ENCODE peak calls at places on chromosome 18, in nine cellular contexts. One of them, this sample, is unnamed.

GRCh38 chr18:23994361-23994902 is 20.1 kb upstream of the TTC39C start:
- DNase-seq in right atrium auricular region: peak
- DNase-seq in GM23248: peak
- DNase-seq in ascending aorta: peak
- DNase-seq in psoas muscle: no peak
- DNase-seq in Peyer's patch: peak
- DNase-seq in HFF-Myc: peak
- DNase-seq in NB4: no peak
- DNase-seq in SK-N-SH: peak
- DNase-seq in this sample: peak

GRCh38 chr18:23837591-23837990 is 148.3 kb downstream of the LAMA3 start:
- DNase-seq in GM23248: peak
- DNase-seq in ascending aorta: no peak
- DNase-seq in right atrium auricular region: peak
- DNase-seq in Peyer's patch: no peak
- DNase-seq in NB4: peak
- DNase-seq in HFF-Myc: no peak
- DNase-seq in psoas muscle: no peak
- DNase-seq in SK-N-SH: no peak
- DNase-seq in this sample: peak

GRCh38 chr18:12890500-12890899 is 6.5 kb upstream of the PTPN2 start:
- DNase-seq in SK-N-SH: no peak
- DNase-seq in right atrium auricular region: no peak
- DNase-seq in psoas muscle: no peak
- DNase-seq in ascending aorta: no peak
- DNase-seq in Peyer's patch: no peak
- DNase-seq in GM23248: peak
- DNase-seq in NB4: peak
- DNase-seq in HFF-Myc: no peak
- DNase-seq in this sample: peak

GRCh38 chr18:43935051-43935412 is 657.7 kb upstream of the SYT4 start:
- DNase-seq in Peyer's patch: no peak
- DNase-seq in right atrium auricular region: no peak
- DNase-seq in SK-N-SH: no peak
- DNase-seq in ascending aorta: no peak
- DNase-seq in psoas muscle: no peak
- DNase-seq in HFF-Myc: peak
- DNase-seq in NB4: no peak
- DNase-seq in GM23248: peak
- DNase-seq in this sample: peak

GRCh38 chr18:22683196-22683676 is 249.9 kb upstream of the RBBP8 start:
- DNase-seq in Peyer's patch: peak
- DNase-seq in HFF-Myc: peak
- DNase-seq in psoas muscle: no peak
- DNase-seq in SK-N-SH: no peak
- DNase-seq in ascending aorta: peak
- DNase-seq in GM23248: peak
- DNase-seq in NB4: no peak
- DNase-seq in right atrium auricular region: peak
- DNase-seq in this sample: peak

GRCh38 chr18:10370716-10371115 is 83.7 kb upstream of the APCDD1 start:
- DNase-seq in Peyer's patch: no peak
- DNase-seq in psoas muscle: no peak
- DNase-seq in NB4: no peak
- DNase-seq in GM23248: no peak
- DNase-seq in right atrium auricular region: no peak
- DNase-seq in ascending aorta: no peak
- DNase-seq in HFF-Myc: no peak
- DNase-seq in SK-N-SH: peak
- DNase-seq in this sample: no peak

GRCh38 chr18:68916734-68917133 is 118.9 kb downstream of the CCDC102B start:
- DNase-seq in GM23248: peak
- DNase-seq in SK-N-SH: no peak
- DNase-seq in HFF-Myc: no peak
- DNase-seq in right atrium auricular region: no peak
- DNase-seq in ascending aorta: no peak
- DNase-seq in NB4: peak
- DNase-seq in Peyer's patch: no peak
- DNase-seq in psoas muscle: no peak
- DNase-seq in this sample: no peak

GRCh38 chr18:30889582-30890301 is 152.8 kb downstream of the DSC3 start:
- DNase-seq in psoas muscle: no peak
- DNase-seq in SK-N-SH: peak
- DNase-seq in ascending aorta: no peak
- DNase-seq in Peyer's patch: no peak
- DNase-seq in HFF-Myc: no peak
- DNase-seq in right atrium auricular region: no peak
- DNase-seq in NB4: peak
- DNase-seq in GM23248: no peak
- DNase-seq in this sample: no peak

GRCh38 chr18:47929681-47930085 is 776 bp downstream of the SMAD2 start:
- DNase-seq in psoas muscle: no peak
- DNase-seq in ascending aorta: no peak
- DNase-seq in right atrium auricular region: no peak
- DNase-seq in HFF-Myc: peak
- DNase-seq in NB4: no peak
- DNase-seq in Peyer's patch: no peak
- DNase-seq in SK-N-SH: no peak
- DNase-seq in GM23248: peak
- DNase-seq in this sample: peak

GRCh38 chr18:9047715-9048114 is 54.8 kb upstream of the NDUFV2 start:
- DNase-seq in psoas muscle: no peak
- DNase-seq in NB4: no peak
- DNase-seq in SK-N-SH: no peak
- DNase-seq in ascending aorta: no peak
- DNase-seq in right atrium auricular region: no peak
- DNase-seq in Peyer's patch: no peak
- DNase-seq in HFF-Myc: no peak
- DNase-seq in GM23248: no peak
- DNase-seq in this sample: no peak

GRCh38 chr18:11946756-11947155 is 34.6 kb upstream of the IMPA2 start:
- DNase-seq in SK-N-SH: no peak
- DNase-seq in HFF-Myc: no peak
- DNase-seq in right atrium auricular region: no peak
- DNase-seq in GM23248: peak
- DNase-seq in psoas muscle: peak
- DNase-seq in Peyer's patch: no peak
- DNase-seq in ascending aorta: peak
- DNase-seq in NB4: peak
- DNase-seq in this sample: peak

GRCh38 chr18:57803119-57803969 is at the start of gene ATP8B1:
- DNase-seq in SK-N-SH: peak
- DNase-seq in HFF-Myc: no peak
- DNase-seq in right atrium auricular region: peak
- DNase-seq in NB4: peak
- DNase-seq in GM23248: peak
- DNase-seq in psoas muscle: peak
- DNase-seq in ascending aorta: peak
- DNase-seq in Peyer's patch: peak
- DNase-seq in this sample: peak

DNA sequence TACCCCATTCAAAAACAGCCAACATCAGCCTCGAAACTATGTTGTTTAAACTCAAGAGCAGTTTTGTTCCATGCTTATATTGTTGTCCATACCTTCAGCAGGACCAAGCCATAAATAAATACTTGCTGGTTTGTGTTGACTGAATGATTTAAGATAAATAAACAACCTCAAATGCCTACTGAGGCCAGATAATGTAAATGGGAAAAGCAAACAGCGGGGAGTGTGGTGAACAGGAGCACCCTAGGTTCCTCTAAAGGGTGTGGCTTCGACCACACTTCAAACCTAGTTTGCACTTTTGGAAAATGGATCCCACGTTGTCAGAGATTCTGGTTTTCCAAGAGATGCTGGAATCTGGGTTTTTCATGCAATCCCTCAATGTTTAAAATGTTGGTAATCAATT is 1.7 kb upstream of the PMAIP1 start:
- DNase-seq in NB4: no peak
- DNase-seq in SK-N-SH: no peak
- DNase-seq in GM23248: no peak
- DNase-seq in right atrium auricular region: no peak
- DNase-seq in psoas muscle: no peak
- DNase-seq in Peyer's patch: no peak
- DNase-seq in ascending aorta: no peak
- DNase-seq in HFF-Myc: no peak
- DNase-seq in this sample: no peak
- H3K4me3 ChIP-seq in NB4: no peak
- H3K4me3 ChIP-seq in SK-N-SH: no peak
- H3K4me3 ChIP-seq in GM23248: no peak
- H3K4me3 ChIP-seq in right atrium auricular region: no peak
- H3K4me3 ChIP-seq in psoas muscle: no peak
- H3K4me3 ChIP-seq in Peyer's patch: no peak
- H3K4me3 ChIP-seq in ascending aorta: no peak
- H3K4me3 ChIP-seq in HFF-Myc: peak
- H3K4me3 ChIP-seq in this sample: no peak

GRCh38 chr18:45651269-45651668 is 36.0 kb downstream of the SLC14A2 start:
- DNase-seq in psoas muscle: no peak
- DNase-seq in ascending aorta: peak
- DNase-seq in Peyer's patch: no peak
- DNase-seq in SK-N-SH: no peak
- DNase-seq in right atrium auricular region: no peak
- DNase-seq in NB4: no peak
- DNase-seq in GM23248: no peak
- DNase-seq in HFF-Myc: no peak
- DNase-seq in this sample: no peak

GRCh38 chr18:45642238-45642637 is 27.0 kb downstream of the SLC14A2 start:
- DNase-seq in HFF-Myc: no peak
- DNase-seq in Peyer's patch: no peak
- DNase-seq in ascending aorta: no peak
- DNase-seq in right atrium auricular region: no peak
- DNase-seq in SK-N-SH: no peak
- DNase-seq in GM23248: peak
- DNase-seq in psoas muscle: no peak
- DNase-seq in NB4: no peak
- DNase-seq in this sample: no peak

GRCh38 chr18:45642802-45643201 is 27.5 kb downstream of the SLC14A2 start:
- DNase-seq in NB4: no peak
- DNase-seq in right atrium auricular region: no peak
- DNase-seq in HFF-Myc: no peak
- DNase-seq in SK-N-SH: no peak
- DNase-seq in psoas muscle: no peak
- DNase-seq in GM23248: no peak
- DNase-seq in ascending aorta: no peak
- DNase-seq in Peyer's patch: no peak
- DNase-seq in this sample: no peak

GRCh38 chr18:45650321-45650720 is 35.0 kb downstream of the SLC14A2 start:
- DNase-seq in GM23248: no peak
- DNase-seq in ascending aorta: peak
- DNase-seq in Peyer's patch: no peak
- DNase-seq in HFF-Myc: no peak
- DNase-seq in NB4: no peak
- DNase-seq in SK-N-SH: no peak
- DNase-seq in psoas muscle: no peak
- DNase-seq in right atrium auricular region: no peak
- DNase-seq in this sample: no peak

DNA sequence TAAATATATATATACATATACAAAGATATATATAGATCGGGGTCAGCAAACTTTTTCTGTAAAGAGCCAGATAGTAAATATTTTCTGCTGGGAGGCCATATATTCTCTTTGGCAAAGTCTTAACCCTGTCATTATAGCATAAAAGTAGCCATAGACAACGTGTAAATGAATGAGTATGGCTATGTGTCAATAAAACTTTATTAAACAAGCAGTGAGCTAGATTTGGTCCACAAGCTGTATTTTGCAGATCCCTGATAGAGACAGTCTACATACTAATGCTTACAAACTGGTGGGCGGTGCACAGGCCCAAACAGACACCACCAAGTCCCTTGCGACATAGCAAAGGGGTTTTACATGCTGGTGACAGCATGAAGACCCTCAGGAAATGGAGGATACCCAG is 30.3 kb downstream of the SLC14A2 start:
- DNase-seq in SK-N-SH: no peak
- DNase-seq in Peyer's patch: peak
- DNase-seq in psoas muscle: no peak
- DNase-seq in GM23248: no peak
- DNase-seq in right atrium auricular region: no peak
- DNase-seq in NB4: no peak
- DNase-seq in ascending aorta: no peak
- DNase-seq in HFF-Myc: no peak
- DNase-seq in this sample: no peak
- H3K4me3 ChIP-seq in SK-N-SH: no peak
- H3K4me3 ChIP-seq in Peyer's patch: no peak
- H3K4me3 ChIP-seq in psoas muscle: no peak
- H3K4me3 ChIP-seq in GM23248: no peak
- H3K4me3 ChIP-seq in right atrium auricular region: no peak
- H3K4me3 ChIP-seq in NB4: no peak
- H3K4me3 ChIP-seq in ascending aorta: no peak
- H3K4me3 ChIP-seq in HFF-Myc: no peak
- H3K4me3 ChIP-seq in this sample: no peak

GRCh38 chr18:634551-635045 is 22.9 kb upstream of the TYMS start:
- DNase-seq in psoas muscle: no peak
- DNase-seq in SK-N-SH: no peak
- DNase-seq in NB4: no peak
- DNase-seq in Peyer's patch: no peak
- DNase-seq in HFF-Myc: no peak
- DNase-seq in GM23248: peak
- DNase-seq in ascending aorta: no peak
- DNase-seq in right atrium auricular region: no peak
- DNase-seq in this sample: peak
- H3K4me3 ChIP-seq in psoas muscle: no peak
- H3K4me3 ChIP-seq in SK-N-SH: no peak
- H3K4me3 ChIP-seq in NB4: no peak
- H3K4me3 ChIP-seq in Peyer's patch: no peak
- H3K4me3 ChIP-seq in HFF-Myc: no peak
- H3K4me3 ChIP-seq in GM23248: no peak
- H3K4me3 ChIP-seq in ascending aorta: no peak
- H3K4me3 ChIP-seq in right atrium auricular region: no peak
- H3K4me3 ChIP-seq in this sample: no peak

GRCh38 chr18:36130039-36130831 is 536 bp downstream of the ELP2 start:
- DNase-seq in SK-N-SH: peak
- DNase-seq in ascending aorta: peak
- DNase-seq in NB4: peak
- DNase-seq in HFF-Myc: no peak
- DNase-seq in Peyer's patch: no peak
- DNase-seq in psoas muscle: no peak
- DNase-seq in right atrium auricular region: no peak
- DNase-seq in GM23248: peak
- DNase-seq in this sample: peak

GRCh38 chr18:36130883-36131653 is 1.4 kb downstream of the ELP2 start:
- DNase-seq in right atrium auricular region: no peak
- DNase-seq in SK-N-SH: peak
- DNase-seq in psoas muscle: no peak
- DNase-seq in Peyer's patch: no peak
- DNase-seq in GM23248: no peak
- DNase-seq in HFF-Myc: no peak
- DNase-seq in NB4: no peak
- DNase-seq in ascending aorta: no peak
- DNase-seq in this sample: no peak

GRCh38 chr18:36132756-36133155 is 3.1 kb downstream of the ELP2 start:
- DNase-seq in GM23248: no peak
- DNase-seq in NB4: no peak
- DNase-seq in Peyer's patch: no peak
- DNase-seq in ascending aorta: no peak
- DNase-seq in SK-N-SH: no peak
- DNase-seq in psoas muscle: no peak
- DNase-seq in right atrium auricular region: no peak
- DNase-seq in HFF-Myc: no peak
- DNase-seq in this sample: no peak

GRCh38 chr18:36129300-36130038 is at the start of the genes ELP2 and SLC39A6:
- DNase-seq in SK-N-SH: peak
- DNase-seq in Peyer's patch: peak
- DNase-seq in ascending aorta: peak
- DNase-seq in NB4: peak
- DNase-seq in GM23248: peak
- DNase-seq in HFF-Myc: peak
- DNase-seq in right atrium auricular region: peak
- DNase-seq in psoas muscle: peak
- DNase-seq in this sample: peak

GRCh38 chr18:36131692-36132483 is 2.2 kb downstream of the ELP2 start:
- DNase-seq in Peyer's patch: no peak
- DNase-seq in HFF-Myc: no peak
- DNase-seq in ascending aorta: no peak
- DNase-seq in right atrium auricular region: no peak
- DNase-seq in NB4: no peak
- DNase-seq in SK-N-SH: no peak
- DNase-seq in psoas muscle: no peak
- DNase-seq in GM23248: no peak
- DNase-seq in this sample: no peak
- H3K4me3 ChIP-seq in Peyer's patch: no peak
- H3K4me3 ChIP-seq in HFF-Myc: peak
- H3K4me3 ChIP-seq in ascending aorta: peak
- H3K4me3 ChIP-seq in right atrium auricular region: no peak
- H3K4me3 ChIP-seq in NB4: peak
- H3K4me3 ChIP-seq in SK-N-SH: no peak
- H3K4me3 ChIP-seq in psoas muscle: peak
- H3K4me3 ChIP-seq in GM23248: peak
- H3K4me3 ChIP-seq in this sample: peak

This sample was measured in fibroblast of the aortic adventitia.